ENCODE peak calls at places on chromosome 6, in seven cellular contexts. I is SK-N-SH, K is HCT116, Q is K562, C is H1, M is HepG2, G is GM12878. R is an unnamed sample.

GRCh38 chr6:16056263-16056870 is 72.5 kb upstream of the MYLIP start:
- DNase-seq in I (no peak), K (no peak), Q (no peak), C (no peak), M (no peak), G (no peak), R (no peak)

GRCh38 chr6:12291785-12292604 is 1.8 kb downstream of the EDN1 start:
- DNase-seq in I (peak), K (no peak), Q (no peak), C (no peak), M (peak), G (no peak), R (no peak)

GRCh38 chr6:2971420-2972218 is at the start of gene SERPINB6:
- DNase-seq in I (peak), K (no peak), Q (peak), C (no peak), M (peak), G (no peak), R (no peak)

GRCh38 chr6:142009647-142010046 is 123.1 kb upstream of the GJE1 start:
- DNase-seq in I (no peak), K (peak), Q (no peak), C (no peak), M (no peak), G (no peak), R (no peak)

GRCh38 chr6:116314878-116315277 is 35.1 kb upstream of the TSPYL1 start:
- DNase-seq in I (no peak), K (no peak), Q (no peak), C (no peak), M (no peak), G (peak), R (no peak)

GRCh38 chr6:15953152-15953880 is 175.6 kb upstream of the MYLIP start:
- DNase-seq in I (no peak), K (no peak), Q (no peak), C (no peak), M (no peak), G (no peak), R (no peak)

GRCh38 chr6:291697-292505 is at the start of gene DUSP22:
- DNase-seq in I (peak), K (peak), Q (peak), C (no peak), M (peak), G (peak), R (peak)

GRCh38 chr6:13451181-13451700 is 36.2 kb downstream of the GFOD1 start:
- DNase-seq in I (no peak), K (no peak), Q (no peak), C (no peak), M (no peak), G (no peak), R (no peak)

GRCh38 chr6:11011787-11012234 is 32.3 kb downstream of the ELOVL2 start:
- DNase-seq in I (no peak), K (peak), Q (peak), C (no peak), M (peak), G (no peak), R (peak)

GRCh38 chr6:15143540-15143939 is 102.3 kb upstream of the JARID2 start:
- DNase-seq in I (no peak), K (no peak), Q (no peak), C (no peak), M (no peak), G (no peak), R (no peak)

GRCh38 chr6:35484921-35485392 is 11.9 kb downstream of the TEAD3 start:
- DNase-seq in I (peak), K (no peak), Q (peak), C (no peak), M (no peak), G (no peak), R (no peak)

GRCh38 chr6:115885636-115886366 is 174.9 kb downstream of the FRK start:
- DNase-seq in I (no peak), K (no peak), Q (no peak), C (no peak), M (no peak), G (no peak), R (no peak)

DNA sequence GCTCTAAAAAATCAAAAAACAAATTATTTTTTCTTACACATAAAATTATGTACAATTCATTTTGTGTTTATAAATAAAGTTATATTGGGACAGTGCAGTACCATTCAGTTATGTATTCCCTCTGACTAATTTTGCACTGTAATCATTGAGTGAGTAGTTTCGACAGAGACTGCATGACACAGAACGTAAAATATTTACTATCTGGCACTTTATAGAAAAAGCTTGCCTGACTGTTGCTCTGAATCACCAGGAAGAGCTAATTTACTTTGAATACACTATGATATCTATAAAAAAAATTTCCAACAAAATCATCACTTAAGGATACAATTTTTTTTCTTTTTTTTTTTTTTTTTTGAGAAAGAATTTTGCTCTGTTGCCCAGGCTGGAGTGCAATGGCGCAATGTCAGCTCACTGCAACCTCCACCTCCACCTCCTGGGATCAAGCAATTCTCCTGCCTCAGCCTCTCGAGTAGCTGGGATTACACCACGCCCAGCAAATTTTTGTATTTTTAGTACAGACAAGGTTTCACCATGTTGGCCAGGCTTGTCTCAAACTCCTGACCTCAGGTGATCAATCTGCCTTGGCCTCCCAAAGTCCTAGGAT is 11.0 kb upstream of the KHDC1L start:
- DNase-seq in I (no peak), K (no peak), Q (no peak), C (no peak), M (no peak), G (no peak), R (no peak)
- TF ChIP-seq JUND in I (peak), K (no peak), Q (no peak), C (no peak), M (no peak), G (no peak), R (no peak)

DNA sequence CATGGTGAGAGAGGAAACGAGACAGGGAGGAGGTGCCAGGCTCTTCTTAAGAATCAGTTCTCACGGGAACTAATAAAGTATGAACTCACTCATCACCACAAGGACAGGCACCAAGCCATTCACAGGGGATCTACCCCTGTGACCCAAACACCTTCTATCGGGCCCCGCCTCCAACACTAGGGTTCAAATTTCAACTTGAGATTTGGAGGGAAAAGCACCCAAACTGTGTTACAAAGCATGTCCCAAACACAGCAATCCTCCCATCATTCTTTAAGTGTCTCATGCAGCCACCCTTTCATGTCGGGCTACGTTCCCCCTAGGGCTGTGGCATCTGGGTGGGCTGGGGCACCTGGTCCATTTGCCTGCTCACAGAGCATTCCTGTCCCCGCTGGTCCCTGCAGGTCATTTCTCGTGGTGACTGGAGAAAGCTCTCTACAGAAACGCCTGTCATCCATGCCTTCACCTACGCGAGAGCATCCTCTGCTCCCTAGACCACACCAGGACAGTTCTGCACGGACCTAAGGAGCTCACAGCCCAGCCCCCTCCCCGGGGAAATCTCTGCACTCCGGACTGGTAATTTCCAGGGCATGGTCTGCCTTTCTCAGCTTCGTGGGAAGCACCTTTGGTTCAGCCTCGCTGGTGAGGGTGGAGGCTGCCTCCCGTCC is 79.6 kb downstream of the TTLL2 start:
- DNase-seq in I (no peak), K (no peak), Q (no peak), C (no peak), M (no peak), G (no peak), R (no peak)
- TF ChIP-seq JUND in I (no peak), K (no peak), Q (no peak), C (no peak), M (no peak), G (no peak), R (no peak)

GRCh38 chr6:158092806-158093205 is 75.3 kb downstream of the SERAC1 start:
- DNase-seq in I (no peak), K (no peak), Q (no peak), C (no peak), M (no peak), G (no peak), R (no peak)

GRCh38 chr6:158095671-158096070 is 72.4 kb downstream of the SERAC1 start:
- DNase-seq in I (no peak), K (no peak), Q (no peak), C (no peak), M (no peak), G (no peak), R (no peak)

DNA sequence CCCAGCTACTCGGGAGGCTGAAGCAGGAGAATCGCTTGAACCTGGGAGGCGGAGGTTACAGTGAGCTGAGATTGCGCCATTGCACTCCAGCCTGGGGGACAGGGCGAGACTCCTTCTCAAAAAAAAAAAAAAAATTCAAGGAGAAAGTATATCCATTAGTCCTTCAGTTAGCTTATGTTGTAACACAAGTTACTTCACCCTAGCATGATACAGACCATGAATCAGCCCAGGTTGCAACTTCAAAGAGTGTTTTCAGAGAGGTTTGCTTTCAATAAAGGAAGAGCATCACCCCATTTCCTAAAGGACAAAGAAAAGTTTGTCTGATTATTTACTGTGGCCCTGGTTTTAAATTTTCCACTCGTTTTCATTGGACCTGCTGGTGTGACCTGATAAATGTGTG is 73.0 kb downstream of the SERAC1 start:
- DNase-seq in I (no peak), K (no peak), Q (no peak), C (no peak), M (peak), G (no peak), R (no peak)
- TF ChIP-seq JUND in I (no peak), K (no peak), Q (no peak), C (no peak), M (no peak), G (no peak), R (no peak)

GRCh38 chr6:88494401-88495140 is 328.4 kb upstream of the CNR1 start:
- DNase-seq in I (no peak), K (no peak), Q (no peak), C (no peak), M (no peak), G (peak), R (no peak)
- TF ChIP-seq JUND in I (no peak), K (no peak), Q (no peak), C (no peak), M (no peak), G (no peak), R (no peak)

GRCh38 chr6:152636675-152637421 is at the start of gene SYNE1:
- DNase-seq in I (peak), K (no peak), Q (no peak), C (no peak), M (no peak), G (no peak), R (peak)
- TF ChIP-seq JUND in I (no peak), K (no peak), Q (no peak), C (no peak), M (no peak), G (no peak), R (no peak)

DNA sequence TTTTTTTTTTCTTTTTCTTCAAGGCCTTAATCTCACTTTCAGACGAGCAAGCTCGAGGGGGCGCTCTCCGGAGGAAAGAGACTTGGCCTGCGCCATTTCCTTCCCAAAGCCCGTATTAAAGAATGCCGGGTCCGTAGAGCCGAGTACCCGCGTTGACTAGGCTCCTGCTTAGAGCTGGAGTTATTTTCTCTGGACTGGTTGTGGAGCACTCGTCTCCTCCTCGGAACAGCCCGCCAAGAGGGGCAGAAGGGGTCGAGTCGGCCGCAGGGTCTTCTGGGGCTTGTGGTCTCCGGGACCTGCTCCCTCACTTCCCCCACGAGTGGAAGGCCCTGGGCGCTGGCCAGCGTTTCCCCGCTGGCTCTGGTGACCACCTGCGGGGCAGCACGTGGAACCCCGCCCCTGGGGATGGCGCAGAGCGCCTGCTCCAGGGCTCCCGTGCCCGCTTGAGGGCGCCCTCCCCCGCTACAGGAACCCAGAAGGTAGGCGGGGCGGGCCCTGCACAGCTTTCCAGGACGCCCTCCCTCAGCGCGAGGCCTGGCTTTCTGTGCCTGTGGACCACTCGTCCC is 2.7 kb upstream of the MEI4 start:
- DNase-seq in I (peak), K (no peak), Q (peak), C (peak), M (no peak), G (no peak), R (peak)
- TF ChIP-seq JUND in I (no peak), K (no peak), Q (no peak), C (no peak), M (no peak), G (no peak), R (no peak)

R was measured in T47D.